ENCODE peak calls at places on chromosomes 3 and 15, in eight cellular contexts. One of them, this sample, is unnamed.

GRCh38 chr15:94375997-94376396 is 144.6 kb downstream of the MCTP2 start:
- DNase-seq in suprapubic skin: no peak
- DNase-seq in cardiac fibroblast: no peak
- DNase-seq in CD8-positive, alpha-beta T cell: no peak
- DNase-seq in Panc1: no peak
- DNase-seq in AG04450: no peak
- DNase-seq in endothelial cell: peak
- DNase-seq in HFF-Myc: no peak
- DNase-seq in this sample: no peak

GRCh38 chr3:32447865-32448400 is 54.7 kb downstream of the CMTM6 start:
- DNase-seq in suprapubic skin: no peak
- DNase-seq in HFF-Myc: no peak
- DNase-seq in endothelial cell: no peak
- DNase-seq in cardiac fibroblast: no peak
- DNase-seq in CD8-positive, alpha-beta T cell: no peak
- DNase-seq in Panc1: no peak
- DNase-seq in AG04450: no peak
- DNase-seq in this sample: no peak

GRCh38 chr15:70605606-70606410 is 157.6 kb downstream of the UACA start:
- DNase-seq in CD8-positive, alpha-beta T cell: no peak
- DNase-seq in AG04450: peak
- DNase-seq in HFF-Myc: no peak
- DNase-seq in Panc1: no peak
- DNase-seq in suprapubic skin: no peak
- DNase-seq in cardiac fibroblast: peak
- DNase-seq in endothelial cell: no peak
- DNase-seq in this sample: no peak

GRCh38 chr3:182618981-182619591 is 174.2 kb upstream of the ATP11B start:
- DNase-seq in suprapubic skin: no peak
- DNase-seq in CD8-positive, alpha-beta T cell: no peak
- DNase-seq in Panc1: no peak
- DNase-seq in HFF-Myc: no peak
- DNase-seq in endothelial cell: no peak
- DNase-seq in AG04450: no peak
- DNase-seq in cardiac fibroblast: peak
- DNase-seq in this sample: no peak

GRCh38 chr3:198032445-198032936 is 72.5 kb downstream of the LMLN start:
- DNase-seq in suprapubic skin: no peak
- DNase-seq in endothelial cell: no peak
- DNase-seq in cardiac fibroblast: peak
- DNase-seq in HFF-Myc: no peak
- DNase-seq in AG04450: no peak
- DNase-seq in CD8-positive, alpha-beta T cell: no peak
- DNase-seq in Panc1: no peak
- DNase-seq in this sample: no peak

GRCh38 chr3:77370413-77370812 is 330.5 kb downstream of the ROBO2 start:
- DNase-seq in cardiac fibroblast: peak
- DNase-seq in CD8-positive, alpha-beta T cell: no peak
- DNase-seq in HFF-Myc: peak
- DNase-seq in suprapubic skin: no peak
- DNase-seq in endothelial cell: no peak
- DNase-seq in Panc1: no peak
- DNase-seq in AG04450: peak
- DNase-seq in this sample: no peak

GRCh38 chr15:70474682-70475438 is 288.5 kb downstream of the UACA start:
- DNase-seq in HFF-Myc: no peak
- DNase-seq in suprapubic skin: no peak
- DNase-seq in CD8-positive, alpha-beta T cell: peak
- DNase-seq in endothelial cell: no peak
- DNase-seq in Panc1: peak
- DNase-seq in cardiac fibroblast: peak
- DNase-seq in AG04450: peak
- DNase-seq in this sample: no peak

GRCh38 chr3:158845748-158846350 is 44.0 kb downstream of the MFSD1 start:
- DNase-seq in cardiac fibroblast: peak
- DNase-seq in CD8-positive, alpha-beta T cell: peak
- DNase-seq in Panc1: no peak
- DNase-seq in suprapubic skin: no peak
- DNase-seq in endothelial cell: peak
- DNase-seq in AG04450: no peak
- DNase-seq in HFF-Myc: no peak
- DNase-seq in this sample: no peak

GRCh38 chr3:156341831-156342416 is 213.0 kb downstream of the SSR3 start:
- DNase-seq in AG04450: no peak
- DNase-seq in CD8-positive, alpha-beta T cell: no peak
- DNase-seq in suprapubic skin: no peak
- DNase-seq in endothelial cell: no peak
- DNase-seq in HFF-Myc: no peak
- DNase-seq in cardiac fibroblast: no peak
- DNase-seq in Panc1: no peak
- DNase-seq in this sample: no peak

GRCh38 chr15:73685981-73686380 is 1.8 kb downstream of the CD276 start:
- DNase-seq in HFF-Myc: no peak
- DNase-seq in cardiac fibroblast: peak
- DNase-seq in endothelial cell: no peak
- DNase-seq in Panc1: no peak
- DNase-seq in AG04450: no peak
- DNase-seq in suprapubic skin: no peak
- DNase-seq in CD8-positive, alpha-beta T cell: no peak
- DNase-seq in this sample: no peak

GRCh38 chr3:29557186-29557585 is 276.3 kb downstream of the RBMS3 start:
- DNase-seq in cardiac fibroblast: no peak
- DNase-seq in Panc1: no peak
- DNase-seq in CD8-positive, alpha-beta T cell: no peak
- DNase-seq in suprapubic skin: no peak
- DNase-seq in HFF-Myc: no peak
- DNase-seq in endothelial cell: no peak
- DNase-seq in AG04450: peak
- DNase-seq in this sample: no peak

GRCh38 chr3:114112696-114113095 is 56.2 kb downstream of the QTRT2 start:
- DNase-seq in Panc1: no peak
- DNase-seq in suprapubic skin: no peak
- DNase-seq in endothelial cell: no peak
- DNase-seq in cardiac fibroblast: peak
- DNase-seq in HFF-Myc: no peak
- DNase-seq in CD8-positive, alpha-beta T cell: no peak
- DNase-seq in AG04450: no peak
- DNase-seq in this sample: no peak

GRCh38 chr15:41972341-41973237 is at the start of gene EHD4:
- DNase-seq in Panc1: peak
- DNase-seq in HFF-Myc: peak
- DNase-seq in suprapubic skin: peak
- DNase-seq in cardiac fibroblast: peak
- DNase-seq in endothelial cell: peak
- DNase-seq in AG04450: peak
- DNase-seq in CD8-positive, alpha-beta T cell: peak
- DNase-seq in this sample: peak

GRCh38 chr3:110711851-110712396 is 359.7 kb upstream of the NECTIN3 start:
- DNase-seq in cardiac fibroblast: no peak
- DNase-seq in CD8-positive, alpha-beta T cell: no peak
- DNase-seq in suprapubic skin: no peak
- DNase-seq in HFF-Myc: no peak
- DNase-seq in AG04450: no peak
- DNase-seq in endothelial cell: no peak
- DNase-seq in Panc1: no peak
- DNase-seq in this sample: no peak

GRCh38 chr3:138945646-138946553 is 1.0 kb downstream of the FOXL2 start:
- DNase-seq in suprapubic skin: peak
- DNase-seq in endothelial cell: peak
- DNase-seq in AG04450: no peak
- DNase-seq in HFF-Myc: no peak
- DNase-seq in cardiac fibroblast: no peak
- DNase-seq in CD8-positive, alpha-beta T cell: no peak
- DNase-seq in Panc1: no peak
- DNase-seq in this sample: no peak

GRCh38 chr3:69425249-69425648 is 39.4 kb upstream of the FRMD4B start:
- DNase-seq in HFF-Myc: no peak
- DNase-seq in endothelial cell: peak
- DNase-seq in cardiac fibroblast: peak
- DNase-seq in AG04450: no peak
- DNase-seq in CD8-positive, alpha-beta T cell: no peak
- DNase-seq in Panc1: peak
- DNase-seq in suprapubic skin: no peak
- DNase-seq in this sample: no peak

GRCh38 chr15:94671845-94672524 is 440.6 kb downstream of the MCTP2 start:
- DNase-seq in HFF-Myc: no peak
- DNase-seq in Panc1: no peak
- DNase-seq in suprapubic skin: no peak
- DNase-seq in endothelial cell: peak
- DNase-seq in cardiac fibroblast: peak
- DNase-seq in CD8-positive, alpha-beta T cell: no peak
- DNase-seq in AG04450: peak
- DNase-seq in this sample: no peak

DNA sequence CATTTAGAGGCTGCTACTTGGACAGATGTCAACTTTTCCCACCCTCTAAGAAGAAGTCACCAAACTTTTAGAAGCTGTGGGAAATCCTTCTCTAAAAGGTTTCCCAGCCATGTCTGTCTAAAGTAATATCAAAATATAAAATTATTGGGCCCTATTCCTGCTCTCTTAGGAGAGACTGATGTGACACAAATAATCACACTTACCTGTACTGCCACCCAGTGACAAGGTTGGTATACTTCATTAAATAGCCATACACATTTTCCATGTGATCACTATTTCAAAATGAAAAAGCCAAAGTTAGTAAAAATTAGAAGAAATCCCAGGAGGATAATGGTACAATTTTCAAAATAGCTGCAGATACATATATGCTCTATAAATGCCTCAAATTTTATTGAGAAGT is 12.6 kb downstream of the OSBPL11 start:
- DNase-seq in Panc1: no peak
- DNase-seq in suprapubic skin: no peak
- DNase-seq in HFF-Myc: no peak
- DNase-seq in endothelial cell: no peak
- DNase-seq in cardiac fibroblast: peak
- DNase-seq in CD8-positive, alpha-beta T cell: no peak
- DNase-seq in AG04450: no peak
- DNase-seq in this sample: no peak
- TF ChIP-seq CTCF in Panc1: peak
- TF ChIP-seq CTCF in suprapubic skin: no peak
- TF ChIP-seq CTCF in HFF-Myc: no peak
- TF ChIP-seq CTCF in endothelial cell: no peak
- TF ChIP-seq CTCF in cardiac fibroblast: no peak
- TF ChIP-seq CTCF in CD8-positive, alpha-beta T cell: no peak
- TF ChIP-seq CTCF in AG04450: no peak
- TF ChIP-seq CTCF in this sample: peak

DNA sequence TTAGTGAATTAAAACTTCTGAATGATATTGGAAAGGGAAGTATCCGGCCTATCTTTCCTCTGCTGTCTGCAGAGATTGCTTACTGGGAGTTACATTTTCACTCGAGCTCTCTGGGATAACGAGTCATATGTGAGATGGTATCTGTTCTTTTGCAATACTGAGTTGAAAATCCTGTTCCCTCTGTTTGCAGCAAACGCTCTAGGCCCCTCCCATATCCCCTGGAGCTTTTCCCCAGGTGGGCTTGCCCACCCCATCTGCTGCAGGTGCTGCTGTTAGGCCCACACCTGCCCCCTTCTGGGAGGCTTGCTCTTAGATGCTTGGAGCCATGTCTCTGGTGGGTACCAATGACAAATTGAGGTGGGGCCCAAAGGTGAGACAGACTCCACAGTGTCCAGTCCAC is 42.7 kb upstream of the MTMR10 start:
- DNase-seq in AG04450: no peak
- DNase-seq in Panc1: no peak
- DNase-seq in endothelial cell: no peak
- DNase-seq in CD8-positive, alpha-beta T cell: no peak
- DNase-seq in suprapubic skin: no peak
- DNase-seq in cardiac fibroblast: no peak
- DNase-seq in HFF-Myc: no peak
- DNase-seq in this sample: no peak
- TF ChIP-seq CTCF in AG04450: no peak
- TF ChIP-seq CTCF in Panc1: no peak
- TF ChIP-seq CTCF in endothelial cell: no peak
- TF ChIP-seq CTCF in CD8-positive, alpha-beta T cell: no peak
- TF ChIP-seq CTCF in suprapubic skin: no peak
- TF ChIP-seq CTCF in cardiac fibroblast: no peak
- TF ChIP-seq CTCF in HFF-Myc: no peak
- TF ChIP-seq CTCF in this sample: no peak

GRCh38 chr15:48358229-48358641 is 27.0 kb downstream of the DUT start:
- DNase-seq in Panc1: no peak
- DNase-seq in endothelial cell: no peak
- DNase-seq in suprapubic skin: no peak
- DNase-seq in HFF-Myc: peak
- DNase-seq in cardiac fibroblast: peak
- DNase-seq in AG04450: no peak
- DNase-seq in CD8-positive, alpha-beta T cell: no peak
- DNase-seq in this sample: no peak

GRCh38 chr15:48355377-48355776 is 24.1 kb downstream of the DUT start:
- DNase-seq in AG04450: no peak
- DNase-seq in suprapubic skin: no peak
- DNase-seq in HFF-Myc: no peak
- DNase-seq in cardiac fibroblast: peak
- DNase-seq in endothelial cell: no peak
- DNase-seq in CD8-positive, alpha-beta T cell: no peak
- DNase-seq in Panc1: no peak
- DNase-seq in this sample: no peak

GRCh38 chr15:48354694-48355303 is 23.6 kb downstream of the DUT start:
- DNase-seq in AG04450: no peak
- DNase-seq in suprapubic skin: no peak
- DNase-seq in endothelial cell: no peak
- DNase-seq in Panc1: no peak
- DNase-seq in cardiac fibroblast: no peak
- DNase-seq in CD8-positive, alpha-beta T cell: no peak
- DNase-seq in HFF-Myc: no peak
- DNase-seq in this sample: no peak

DNA sequence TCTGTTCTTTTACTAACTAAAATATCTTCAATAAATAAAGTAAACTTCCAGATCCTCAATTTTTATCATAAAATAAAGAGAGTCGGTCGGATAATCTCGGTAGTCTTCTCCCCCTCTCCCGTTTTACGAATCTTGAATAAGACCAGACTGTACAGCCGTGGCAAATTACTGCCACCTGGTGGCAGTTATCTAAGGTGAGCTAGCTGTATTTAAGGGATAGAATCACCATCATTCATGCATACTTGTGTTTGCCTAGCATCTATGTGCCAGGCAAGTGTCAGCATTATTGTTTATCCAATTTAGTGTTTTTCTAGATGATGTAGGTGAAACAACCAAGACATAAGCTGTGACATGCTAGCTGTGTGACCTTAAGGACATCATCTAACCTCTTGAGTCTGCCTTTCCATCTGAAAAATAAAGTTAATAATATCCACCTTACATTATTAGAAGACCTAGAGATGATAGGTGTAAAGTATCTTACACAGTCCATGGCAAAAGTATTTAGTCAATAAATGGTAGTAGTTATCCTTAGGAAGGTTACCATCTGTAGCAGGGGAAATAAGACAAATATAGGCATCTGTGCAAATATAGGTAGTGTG is 21.3 kb downstream of the DUT start:
- DNase-seq in endothelial cell: peak
- DNase-seq in AG04450: no peak
- DNase-seq in cardiac fibroblast: peak
- DNase-seq in CD8-positive, alpha-beta T cell: peak
- DNase-seq in suprapubic skin: no peak
- DNase-seq in HFF-Myc: no peak
- DNase-seq in Panc1: peak
- DNase-seq in this sample: no peak
- TF ChIP-seq CTCF in endothelial cell: peak
- TF ChIP-seq CTCF in AG04450: peak
- TF ChIP-seq CTCF in cardiac fibroblast: peak
- TF ChIP-seq CTCF in CD8-positive, alpha-beta T cell: peak
- TF ChIP-seq CTCF in suprapubic skin: peak
- TF ChIP-seq CTCF in HFF-Myc: peak
- TF ChIP-seq CTCF in Panc1: peak
- TF ChIP-seq CTCF in this sample: peak

GRCh38 chr3:134339331-134339730 is 34.9 kb downstream of the AMOTL2 start:
- DNase-seq in CD8-positive, alpha-beta T cell: no peak
- DNase-seq in HFF-Myc: no peak
- DNase-seq in cardiac fibroblast: no peak
- DNase-seq in Panc1: no peak
- DNase-seq in AG04450: no peak
- DNase-seq in endothelial cell: no peak
- DNase-seq in suprapubic skin: peak
- DNase-seq in this sample: no peak
- TF ChIP-seq CTCF in CD8-positive, alpha-beta T cell: no peak
- TF ChIP-seq CTCF in HFF-Myc: no peak
- TF ChIP-seq CTCF in cardiac fibroblast: no peak
- TF ChIP-seq CTCF in Panc1: no peak
- TF ChIP-seq CTCF in AG04450: no peak
- TF ChIP-seq CTCF in endothelial cell: no peak
- TF ChIP-seq CTCF in suprapubic skin: no peak
- TF ChIP-seq CTCF in this sample: no peak